ENCODE peak calls at places on chromosomes 12 and 14, in nine cellular contexts. C is stomach, Y is psoas muscle, B is AG04449, E is GM06990, H is left ventricle myocardium inferior, M is endodermal cell, J is RWPE1, O is fibroblast of mammary gland. W is an unnamed sample.

GRCh38 chr12:124170756-124171155 is 124.1 kb upstream of the RFLNA start:
- DNase-seq in C (no peak), J (no peak), B (no peak), M (no peak), O (no peak), Y (no peak), E (no peak), H (no peak), W (no peak)

GRCh38 chr14:67622675-67623074 is 3.0 kb downstream of the ARG2 start:
- DNase-seq in Y (no peak), H (no peak), J (peak), M (peak), B (peak), E (no peak), O (peak), C (no peak), W (no peak)

GRCh38 chr14:96584199-96584906 is 82.2 kb downstream of the PAPOLA start:
- DNase-seq in M (peak), B (no peak), J (peak), C (no peak), O (peak), H (no peak), Y (no peak), E (peak), W (peak)

GRCh38 chr14:102786758-102787157 is 9.5 kb downstream of the TRAF3 start:
- DNase-seq in Y (no peak), J (no peak), E (no peak), H (no peak), M (no peak), C (no peak), B (no peak), O (peak), W (no peak)

GRCh38 chr14:58238252-58239247 is 6.1 kb upstream of the PSMA3 start:
- DNase-seq in Y (no peak), M (peak), O (peak), J (no peak), E (no peak), H (no peak), B (no peak), C (no peak), W (no peak)

GRCh38 chr12:108833757-108834472 is 23.5 kb downstream of the SSH1 start:
- DNase-seq in O (peak), J (no peak), M (no peak), Y (peak), B (no peak), C (no peak), H (peak), E (no peak), W (no peak)

GRCh38 chr14:75344396-75344795 is 65.8 kb downstream of the FOS start:
- DNase-seq in O (no peak), C (no peak), B (no peak), J (no peak), M (no peak), H (no peak), E (no peak), Y (no peak), W (no peak)

GRCh38 chr14:67599698-67600561 is at the start of gene PIGH:
- DNase-seq in O (peak), M (peak), C (peak), B (no peak), H (peak), Y (peak), E (peak), J (peak), W (peak)

GRCh38 chr12:71392521-71393145 is 47.0 kb upstream of the LGR5 start:
- DNase-seq in H (no peak), E (no peak), C (no peak), Y (no peak), M (peak), O (peak), B (peak), J (peak), W (no peak)

GRCh38 chr14:93926873-93927571 is at the start of gene FAM181A:
- DNase-seq in O (no peak), C (no peak), J (no peak), B (no peak), E (no peak), Y (no peak), M (no peak), H (no peak), W (peak)

GRCh38 chr14:68285421-68286179 is 466.0 kb downstream of the RAD51B start:
- DNase-seq in M (no peak), O (peak), E (peak), B (no peak), Y (no peak), J (no peak), C (no peak), H (no peak), W (no peak)

GRCh38 chr14:72664651-72665050 is 229.2 kb downstream of the DPF3 start:
- DNase-seq in B (no peak), O (no peak), H (no peak), J (no peak), E (no peak), M (no peak), Y (no peak), C (no peak), W (no peak)

GRCh38 chr12:78209851-78210493 is 379.3 kb downstream of the NAV3 start:
- DNase-seq in C (no peak), H (peak), J (no peak), E (no peak), M (no peak), O (peak), Y (no peak), B (no peak), W (peak)

GRCh38 chr14:97641827-97642226 is 844.6 kb downstream of the VRK1 start:
- DNase-seq in B (no peak), Y (peak), E (no peak), M (no peak), H (no peak), O (peak), C (no peak), J (no peak), W (peak)

GRCh38 chr12:77202457-77203060 is 137.2 kb upstream of the E2F7 start:
- DNase-seq in C (no peak), O (no peak), Y (no peak), E (no peak), H (no peak), M (no peak), J (no peak), B (no peak), W (no peak)

GRCh38 chr12:111359231-111359913 is 9.5 kb downstream of the PHETA1 start:
- DNase-seq in H (no peak), J (no peak), Y (no peak), C (no peak), M (no peak), E (no peak), B (no peak), O (no peak), W (no peak)

GRCh38 chr14:34539407-34540180 is at the start of gene EAPP:
- DNase-seq in O (peak), H (peak), M (peak), B (peak), J (peak), E (peak), Y (peak), C (peak), W (peak)

GRCh38 chr14:88868558-88869159 is 44.2 kb downstream of the TTC8 start:
- DNase-seq in B (no peak), M (no peak), H (no peak), Y (no peak), O (peak), J (peak), E (no peak), C (no peak), W (no peak)
- TF ChIP-seq CTCF in B (peak), M (peak), H (peak), Y (peak), O (peak), J (peak), E (peak), C (peak), W (peak)

GRCh38 chr14:54713364-54713763 is 146.4 kb downstream of the SAMD4A start:
- DNase-seq in O (peak), J (no peak), E (no peak), M (no peak), H (no peak), B (no peak), Y (no peak), C (no peak), W (no peak)
- TF ChIP-seq CTCF in O (no peak), J (no peak), E (no peak), M (no peak), H (no peak), B (no peak), Y (no peak), C (no peak), W (no peak)

DNA sequence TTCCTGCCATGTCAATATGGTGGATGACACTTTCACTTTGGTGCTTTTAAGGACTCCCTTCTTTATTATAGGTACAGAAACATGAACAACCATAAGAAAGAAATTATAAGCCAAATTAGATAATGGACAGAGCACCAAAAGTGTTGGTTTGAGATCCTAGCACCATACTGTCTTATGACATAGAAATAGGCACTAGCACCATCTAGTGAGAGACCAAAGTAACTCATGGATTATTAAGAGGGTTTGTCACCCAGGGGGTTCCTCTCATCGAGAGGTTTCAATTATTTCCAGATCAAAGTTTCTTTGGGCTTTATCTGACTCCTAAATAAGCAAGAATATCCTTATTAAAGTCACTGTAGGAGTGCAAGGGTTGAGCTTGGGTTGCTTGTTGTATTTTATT is 153.0 kb upstream of the DIO2 start:
- DNase-seq in E (no peak), M (no peak), H (no peak), B (no peak), C (no peak), Y (no peak), O (peak), J (peak), W (no peak)
- TF ChIP-seq CTCF in E (peak), M (peak), H (peak), B (no peak), C (no peak), Y (no peak), O (peak), J (no peak), W (peak)

GRCh38 chr12:99390707-99391106 is 256.8 kb upstream of the GARIN6 start:
- DNase-seq in C (no peak), B (no peak), M (peak), Y (peak), H (no peak), O (peak), E (no peak), J (no peak), W (peak)
- TF ChIP-seq CTCF in C (no peak), B (peak), M (peak), Y (no peak), H (peak), O (peak), E (peak), J (no peak), W (peak)

GRCh38 chr14:47439953-47440352 is 235.5 kb downstream of the MDGA2 start:
- DNase-seq in O (no peak), C (no peak), H (no peak), M (peak), Y (no peak), B (no peak), J (no peak), E (no peak), W (peak)

GRCh38 chr14:47438650-47439140 is 236.7 kb downstream of the MDGA2 start:
- DNase-seq in E (no peak), C (no peak), Y (no peak), J (peak), O (peak), M (peak), H (no peak), B (no peak), W (no peak)

GRCh38 chr14:47447076-47447475 is 228.3 kb downstream of the MDGA2 start:
- DNase-seq in O (no peak), Y (no peak), E (no peak), J (no peak), H (no peak), B (no peak), C (no peak), M (peak), W (no peak)

GRCh38 chr14:47442206-47442605 is 233.2 kb downstream of the MDGA2 start:
- DNase-seq in B (no peak), J (peak), C (no peak), E (no peak), O (peak), H (no peak), Y (no peak), M (peak), W (peak)
- TF ChIP-seq CTCF in B (no peak), J (no peak), C (no peak), E (no peak), O (peak), H (peak), Y (no peak), M (peak), W (no peak)

DNA sequence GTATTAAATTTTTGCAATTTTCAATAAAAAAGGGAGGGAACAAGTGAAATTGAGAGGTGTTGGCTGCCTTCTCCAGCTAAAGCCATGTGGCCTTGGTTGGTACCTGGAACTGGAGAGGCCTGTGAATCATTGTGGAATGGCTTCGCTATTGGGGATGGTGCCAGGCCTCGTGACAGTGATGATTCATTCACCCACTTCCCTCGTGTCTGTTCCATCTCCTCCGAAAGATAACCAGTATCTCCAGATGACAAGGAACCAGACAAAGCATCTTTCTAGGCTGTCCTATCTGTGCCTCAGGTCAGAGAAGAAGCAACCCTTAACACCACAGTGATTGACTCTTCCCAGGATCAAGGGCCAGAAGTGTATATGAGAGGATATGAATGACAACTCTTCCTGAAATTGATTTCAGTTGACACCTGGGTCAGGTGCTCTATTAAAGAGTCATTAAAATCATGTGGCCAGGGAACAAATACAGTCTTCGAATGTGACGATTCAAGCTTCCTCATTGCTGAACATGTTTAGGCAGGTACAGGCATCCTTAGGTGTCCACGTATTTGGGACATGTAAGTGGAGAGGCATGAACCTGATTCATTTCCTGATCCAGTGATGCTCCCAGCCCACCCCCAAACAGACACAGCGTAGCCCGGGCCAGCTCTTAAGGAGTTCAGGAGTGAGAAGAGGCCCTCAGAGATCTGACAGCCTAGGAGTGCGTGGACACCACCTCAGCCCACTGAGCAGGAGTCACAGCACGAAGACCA is at the start of gene RNASE7:
- DNase-seq in C (no peak), B (no peak), H (no peak), O (peak), M (no peak), Y (peak), E (no peak), J (peak), W (no peak)
- TF ChIP-seq CTCF in C (no peak), B (no peak), H (no peak), O (no peak), M (no peak), Y (no peak), E (no peak), J (no peak), W (no peak)

GRCh38 chr12:21989819-21990412 is 48.7 kb upstream of the ABCC9 start:
- DNase-seq in C (no peak), Y (no peak), O (peak), M (no peak), H (no peak), B (no peak), E (no peak), J (peak), W (no peak)
- TF ChIP-seq CTCF in C (peak), Y (peak), O (peak), M (peak), H (peak), B (peak), E (peak), J (peak), W (peak)

DNA sequence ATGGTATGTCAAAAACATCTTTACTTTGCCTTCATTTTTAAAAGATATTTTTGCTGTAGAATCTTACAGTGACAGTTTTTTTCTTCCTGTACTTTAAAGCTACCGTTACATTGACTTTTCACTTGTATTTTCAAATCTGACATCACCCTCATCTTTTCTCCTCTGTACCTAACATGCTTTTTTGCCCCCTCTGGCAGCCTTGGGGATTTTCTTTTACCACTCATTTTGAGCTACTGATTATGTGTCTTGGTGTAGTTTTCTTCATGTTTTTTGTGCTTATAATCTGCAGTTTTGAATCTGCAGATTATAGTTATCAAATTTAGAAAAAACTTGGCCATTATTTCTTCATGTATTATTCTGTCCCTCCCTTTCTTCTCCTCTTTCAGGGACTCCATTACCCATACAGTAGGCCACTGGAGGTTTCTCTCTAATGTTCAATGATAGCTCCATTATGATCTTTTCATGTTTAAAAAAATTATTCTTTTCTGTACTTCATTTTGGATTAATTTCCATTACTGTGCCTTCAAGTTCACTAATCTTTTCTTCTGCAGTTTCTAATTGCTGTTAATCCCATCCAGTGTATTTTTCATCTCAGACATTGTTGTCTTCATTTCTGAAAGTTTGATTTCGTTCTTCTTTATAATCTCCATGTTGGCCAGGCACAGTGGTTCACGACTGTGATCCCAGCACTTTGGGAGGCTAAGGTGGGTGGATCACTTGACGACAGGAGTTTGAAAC is 70.0 kb downstream of the ACADS start:
- DNase-seq in O (no peak), B (no peak), C (no peak), Y (no peak), M (no peak), J (no peak), E (no peak), H (no peak), W (no peak)
- TF ChIP-seq CTCF in O (no peak), B (no peak), C (no peak), Y (no peak), M (peak), J (no peak), E (no peak), H (no peak), W (peak)

DNA sequence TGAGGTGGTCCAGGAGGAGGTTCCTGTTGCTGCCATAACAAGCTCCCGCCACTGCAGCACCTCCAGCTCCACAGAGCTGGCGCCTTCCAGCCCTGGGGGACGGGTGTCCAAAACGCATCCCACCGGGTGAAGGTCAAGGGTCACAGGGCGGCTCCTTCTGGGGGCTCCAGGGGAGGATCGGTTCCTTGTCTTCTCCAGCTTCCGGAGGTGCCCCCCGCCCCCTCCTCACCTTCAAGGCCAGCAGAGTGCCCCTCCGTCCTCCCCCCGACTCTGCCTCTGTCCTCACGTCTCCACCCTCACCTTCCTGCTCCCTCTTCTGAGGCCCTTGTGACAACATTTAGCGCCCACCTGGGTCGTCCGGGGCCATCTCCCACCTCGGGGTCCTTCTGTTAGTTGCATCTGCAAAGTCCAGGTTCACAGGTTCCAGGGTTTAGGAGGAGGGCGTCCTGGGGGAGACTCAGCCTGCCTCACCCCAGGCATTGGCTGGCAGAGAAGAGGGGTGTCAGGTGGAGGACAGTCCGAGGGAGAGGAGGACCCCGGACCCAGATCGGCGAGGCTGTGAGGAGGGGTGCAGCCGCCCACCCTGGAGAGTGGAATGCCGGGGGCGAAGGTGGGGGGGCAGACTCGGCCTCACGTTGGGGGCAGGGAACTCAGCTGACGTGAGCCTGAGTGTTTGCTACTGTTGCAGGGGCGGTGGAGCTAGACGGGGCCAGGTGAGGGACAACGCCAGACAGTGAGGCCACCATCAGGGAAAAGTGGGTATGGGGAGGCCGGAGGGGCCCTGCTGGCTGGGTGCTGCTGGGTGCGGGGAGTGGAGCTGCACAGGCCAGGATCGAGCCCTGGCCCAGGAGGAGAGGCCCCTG is 205.5 kb upstream of the C14orf180 start:
- DNase-seq in H (no peak), C (no peak), E (no peak), B (no peak), Y (peak), O (no peak), J (no peak), M (no peak), W (no peak)
- TF ChIP-seq CTCF in H (no peak), C (no peak), E (no peak), B (no peak), Y (no peak), O (no peak), J (no peak), M (no peak), W (no peak)

W was measured in glutamatergic neuron.